ENCODE peak calls at places on chromosomes 2 and 18, in nine cellular contexts. E is PC-3; K is BE2C; X is OCI-LY7; A is tibial artery; O is SHP77; N is naive B cell; Z is activated CD8-positive, alpha-beta memory T cell treated with anti-CD3 and anti-CD28 coated beads for 4 hours; H is putamen. C is an unnamed sample.
A peak's percentile ranks its signal among the peaks of the same experiment; 100 is the strongest.

GRCh38 chr2:240457223-240458043 is 22.0 kb downstream of the GPC1 start:
- DNase-seq in E (no peak), K (no peak), X (no peak), A (no peak), O (no peak), N (no peak), Z (no peak), H (no peak), C (no peak)

GRCh38 chr2:10256525-10257031 is 46.1 kb upstream of the HPCAL1 start:
- DNase-seq in E (no peak), K (no peak), X (no peak), A (peak; percentile 27), O (peak; percentile 44), N (no peak), Z (no peak), H (no peak), C (no peak)

GRCh38 chr2:119249855-119250775 is 26.5 kb downstream of the STEAP3 start:
- DNase-seq in E (no peak), K (peak; percentile 19), X (no peak), A (no peak), O (no peak), N (no peak), Z (no peak), H (no peak), C (no peak)

GRCh38 chr18:57438669-57439616 is 3.8 kb downstream of the ONECUT2 start:
- DNase-seq in E (no peak), K (no peak), X (no peak), A (no peak), O (peak; percentile 19), N (no peak), Z (no peak), H (no peak), C (no peak)

GRCh38 chr2:128494307-128494639 is 175.6 kb upstream of the HS6ST1 start:
- DNase-seq in E (no peak), K (no peak), X (no peak), A (no peak), O (no peak), N (no peak), Z (no peak), H (no peak), C (no peak)

GRCh38 chr2:37776487-37776886 is 105.0 kb upstream of the CDC42EP3 start:
- DNase-seq in E (peak; percentile 88), K (no peak), X (no peak), A (no peak), O (no peak), N (no peak), Z (no peak), H (no peak), C (no peak)

GRCh38 chr2:225052703-225053102 is 10.4 kb upstream of the DOCK10 start:
- DNase-seq in E (no peak), K (no peak), X (peak; percentile 15), A (no peak), O (no peak), N (no peak), Z (no peak), H (no peak), C (no peak)

GRCh38 chr2:10374362-10374943 is 71.7 kb downstream of the HPCAL1 start:
- DNase-seq in E (no peak), K (no peak), X (no peak), A (no peak), O (no peak), N (no peak), Z (no peak), H (no peak), C (no peak)

C was measured in globus pallidus.